ENCODE peak calls at places on chromosomes 16 and 17, in four cellular contexts. Z is transverse colon, P is ascending aorta, Q is Caco-2. G is an unnamed sample.

GRCh38 chr17:51456942-51457341 is 196.6 kb downstream of the UTP18 start:
- DNase-seq in Z (no peak), P (no peak), Q (no peak), G (no peak)

GRCh38 chr16:55468352-55468990 is 10.5 kb upstream of the MMP2 start:
- DNase-seq in Z (no peak), P (peak; percentile 54), Q (no peak), G (no peak)

GRCh38 chr16:11319529-11320146 is 25.6 kb upstream of the RMI2 start:
- DNase-seq in Z (no peak), P (no peak), Q (no peak), G (no peak)

GRCh38 chr17:49779730-49780220 is 8.7 kb upstream of the KAT7 start:
- DNase-seq in Z (peak; percentile 28), P (peak; percentile 75), Q (peak; percentile 71), G (no peak)

GRCh38 chr16:49148410-49148809 is 133.2 kb downstream of the CBLN1 start:
- DNase-seq in Z (no peak), P (no peak), Q (no peak), G (peak; percentile 82)

GRCh38 chr17:76643553-76644148 is at the start of gene ST6GALNAC1:
- DNase-seq in Z (peak; percentile 88), P (no peak), Q (no peak), G (no peak)

GRCh38 chr17:27245230-27245696 is 48.7 kb upstream of the WSB1 start:
- DNase-seq in Z (peak; percentile 85), P (peak; percentile 93), Q (peak; percentile 90), G (peak; percentile 93)

GRCh38 chr16:69501956-69502457 is 63.8 kb upstream of the NFAT5 start:
- DNase-seq in Z (no peak), P (no peak), Q (peak; percentile 90), G (no peak)

GRCh38 chr17:42849451-42850157 is 1.4 kb upstream of the AOC3 start:
- DNase-seq in Z (no peak), P (no peak), Q (no peak), G (no peak)

GRCh38 chr16:1945559-1946391 is 2.8 kb upstream of the MSRB1 start:
- DNase-seq in Z (no peak), P (no peak), Q (no peak), G (no peak)

GRCh38 chr16:65342231-65342866 is 220.5 kb upstream of the CDH11 start:
- DNase-seq in Z (no peak), P (no peak), Q (no peak), G (no peak)

GRCh38 chr17:40551874-40552768 is 13.2 kb downstream of the CCR7 start:
- DNase-seq in Z (peak; percentile 21), P (peak; percentile 78), Q (peak; percentile 55), G (peak; percentile 91)

GRCh38 chr17:67785526-67785925 is 39.8 kb upstream of the BPTF start:
- DNase-seq in Z (no peak), P (no peak), Q (no peak), G (no peak)

GRCh38 chr16:86044881-86045600 is 146.1 kb downstream of the IRF8 start:
- DNase-seq in Z (peak; percentile 24), P (no peak), Q (no peak), G (no peak)

GRCh38 chr17:76432712-76433336 is 20.1 kb downstream of the UBE2O start:
- DNase-seq in Z (no peak), P (no peak), Q (peak; percentile 18), G (no peak)

GRCh38 chr17:59074494-59074893 is 32.2 kb downstream of the TRIM37 start:
- DNase-seq in Z (no peak), P (no peak), Q (no peak), G (no peak)

GRCh38 chr17:62750502-62751349 is 57.4 kb downstream of the MARCHF10 start:
- DNase-seq in Z (no peak), P (no peak), Q (no peak), G (no peak)

DNA sequence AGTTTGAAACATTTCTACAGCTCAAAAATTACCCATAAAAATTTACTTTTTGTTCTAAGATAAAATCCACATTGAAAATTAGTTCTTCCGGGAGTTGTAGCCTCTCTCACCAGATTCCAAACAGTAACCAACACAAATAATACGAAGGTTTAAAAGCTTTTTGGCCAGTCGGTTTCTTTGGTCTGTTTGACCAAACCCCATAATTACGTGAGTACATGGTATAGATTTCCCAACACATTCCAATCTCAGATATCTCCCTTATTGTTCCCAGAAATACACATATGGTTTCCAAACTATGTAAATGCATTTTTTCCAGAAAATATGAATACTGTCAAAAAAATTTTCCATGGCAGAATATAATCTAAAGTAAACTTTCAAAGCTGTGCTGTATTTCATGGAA is 722.0 kb downstream of the KCNJ2 start:
- DNase-seq in Z (no peak), P (no peak), Q (no peak), G (no peak)
- H3K9me3 ChIP-seq in Z (no peaks in the 10 kb centered on the region), P (no peaks in the 10 kb centered on the region), Q (peaks cover 4% of the 10 kb centered on the region), G (peaks cover 5% of the 10 kb centered on the region)

GRCh38 chr16:83031524-83031923 is 404.8 kb downstream of the CDH13 start:
- DNase-seq in Z (no peak), P (no peak), Q (no peak), G (no peak)
- H3K9me3 ChIP-seq in Z (no peaks in the 10 kb centered on the region), P (no peaks in the 10 kb centered on the region), Q (no peaks in the 10 kb centered on the region), G (no peaks in the 10 kb centered on the region)

GRCh38 chr16:31880322-31880979 is 6.8 kb downstream of the ZNF267 start:
- DNase-seq in Z (no peak), P (no peak), Q (no peak), G (no peak)
- H3K9me3 ChIP-seq in Z (no peaks in the 10 kb centered on the region), P (no peaks in the 10 kb centered on the region), Q (no peaks in the 10 kb centered on the region), G (no peaks in the 10 kb centered on the region)

GRCh38 chr17:60583008-60583407 is 17.0 kb upstream of the PPM1D start:
- DNase-seq in Z (no peak), P (no peak), Q (no peak), G (peak; percentile 29)
- H3K9me3 ChIP-seq in Z (no peaks in the 10 kb centered on the region), P (no peaks in the 10 kb centered on the region), Q (no peaks in the 10 kb centered on the region), G (no peaks in the 10 kb centered on the region)

DNA sequence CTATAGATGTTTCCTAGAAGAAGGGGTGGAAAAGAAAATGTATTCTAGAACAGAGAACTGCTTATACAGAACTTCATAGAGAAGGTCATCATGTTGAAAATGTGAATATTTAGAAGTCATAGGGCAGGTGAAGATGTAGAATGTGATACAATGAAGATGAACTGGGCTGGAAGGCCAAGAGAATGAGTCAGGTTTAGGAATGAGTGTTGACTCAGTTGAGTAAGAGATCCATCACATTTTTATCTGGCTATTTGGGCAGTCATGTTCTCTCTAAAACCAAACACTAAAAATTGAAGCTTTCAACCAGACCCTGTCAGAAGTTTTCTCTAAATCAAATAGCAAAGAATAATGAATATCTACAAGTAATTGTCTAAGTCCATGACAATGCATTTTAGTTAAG is 660.5 kb downstream of the KCNJ2 start:
- DNase-seq in Z (no peak), P (no peak), Q (no peak), G (no peak)
- H3K9me3 ChIP-seq in Z (no peaks in the 10 kb centered on the region), P (no peaks in the 10 kb centered on the region), Q (peaks cover 3% of the 10 kb centered on the region), G (no peaks in the 10 kb centered on the region)

GRCh38 chr16:3311496-3311895 is 6.2 kb downstream of the ZNF75A start:
- DNase-seq in Z (no peak), P (no peak), Q (no peak), G (no peak)
- H3K9me3 ChIP-seq in Z (peaks cover 96% of the 10 kb centered on the region), P (peaks cover 100% of the 10 kb centered on the region), Q (peaks cover 10% of the 10 kb centered on the region), G (peaks cover 100% of the 10 kb centered on the region)

G was measured in esophagus muscularis mucosa.